ENCODE peak calls at places on chromosomes 2 and 18, in nine cellular contexts. One of them, this sample, is unnamed.

GRCh38 chr2:162919111-162919510 is 80.5 kb upstream of the KCNH7 start:
- DNase-seq in colonic mucosa: no peak
- DNase-seq in breast epithelium: no peak
- DNase-seq in Calu3: no peak
- DNase-seq in HFFc6: no peak
- DNase-seq in kidney: no peak
- DNase-seq in brain microvascular endothelial cell: no peak
- DNase-seq in nephron progenitor cell: no peak
- DNase-seq in pancreas: no peak
- DNase-seq in this sample: no peak

GRCh38 chr2:147630585-147630984 is 214.2 kb upstream of the ACVR2A start:
- DNase-seq in colonic mucosa: peak; percentile 30
- DNase-seq in breast epithelium: no peak
- DNase-seq in Calu3: no peak
- DNase-seq in HFFc6: no peak
- DNase-seq in kidney: no peak
- DNase-seq in brain microvascular endothelial cell: no peak
- DNase-seq in nephron progenitor cell: no peak
- DNase-seq in pancreas: no peak
- DNase-seq in this sample: no peak

GRCh38 chr2:172552547-172553291 is 3.2 kb upstream of the PDK1 start:
- DNase-seq in colonic mucosa: no peak
- DNase-seq in breast epithelium: no peak
- DNase-seq in Calu3: no peak
- DNase-seq in HFFc6: peak; percentile 78
- DNase-seq in kidney: no peak
- DNase-seq in brain microvascular endothelial cell: peak; percentile 93
- DNase-seq in nephron progenitor cell: no peak
- DNase-seq in pancreas: no peak
- DNase-seq in this sample: peak; percentile 79

GRCh38 chr2:63272560-63272959 is 221.9 kb downstream of the OTX1 start:
- DNase-seq in colonic mucosa: no peak
- DNase-seq in breast epithelium: no peak
- DNase-seq in Calu3: no peak
- DNase-seq in HFFc6: no peak
- DNase-seq in kidney: no peak
- DNase-seq in brain microvascular endothelial cell: no peak
- DNase-seq in nephron progenitor cell: no peak
- DNase-seq in pancreas: no peak
- DNase-seq in this sample: no peak

GRCh38 chr2:165440367-165440766 is 29.1 kb upstream of the CSRNP3 start:
- DNase-seq in colonic mucosa: no peak
- DNase-seq in breast epithelium: no peak
- DNase-seq in Calu3: no peak
- DNase-seq in HFFc6: peak; percentile 4
- DNase-seq in kidney: no peak
- DNase-seq in brain microvascular endothelial cell: peak; percentile 72
- DNase-seq in nephron progenitor cell: peak; percentile 8
- DNase-seq in pancreas: no peak
- DNase-seq in this sample: peak; percentile 36

GRCh38 chr2:43542285-43542933 is 53.4 kb downstream of the THADA start:
- DNase-seq in colonic mucosa: no peak
- DNase-seq in breast epithelium: no peak
- DNase-seq in Calu3: no peak
- DNase-seq in HFFc6: peak; percentile 58
- DNase-seq in kidney: no peak
- DNase-seq in brain microvascular endothelial cell: no peak
- DNase-seq in nephron progenitor cell: no peak
- DNase-seq in pancreas: no peak
- DNase-seq in this sample: peak; percentile 66

GRCh38 chr2:15243762-15244161 is 317.4 kb downstream of the NBAS start:
- DNase-seq in colonic mucosa: no peak
- DNase-seq in breast epithelium: no peak
- DNase-seq in Calu3: no peak
- DNase-seq in HFFc6: peak; percentile 18
- DNase-seq in kidney: no peak
- DNase-seq in brain microvascular endothelial cell: peak; percentile 31
- DNase-seq in nephron progenitor cell: no peak
- DNase-seq in pancreas: no peak
- DNase-seq in this sample: peak; percentile 66

GRCh38 chr2:140643761-140644187 is 1487.0 kb downstream of the LRP1B start:
- DNase-seq in colonic mucosa: no peak
- DNase-seq in breast epithelium: no peak
- DNase-seq in Calu3: no peak
- DNase-seq in HFFc6: no peak
- DNase-seq in kidney: no peak
- DNase-seq in brain microvascular endothelial cell: peak; percentile 72
- DNase-seq in nephron progenitor cell: no peak
- DNase-seq in pancreas: no peak
- DNase-seq in this sample: peak; percentile 40

GRCh38 chr2:113234721-113235346 is 43.9 kb downstream of the PAX8 start:
- DNase-seq in colonic mucosa: no peak
- DNase-seq in breast epithelium: no peak
- DNase-seq in Calu3: no peak
- DNase-seq in HFFc6: no peak
- DNase-seq in kidney: no peak
- DNase-seq in brain microvascular endothelial cell: no peak
- DNase-seq in nephron progenitor cell: no peak
- DNase-seq in pancreas: no peak
- DNase-seq in this sample: no peak

GRCh38 chr2:154589514-154589913 is 109.0 kb upstream of the KCNJ3 start:
- DNase-seq in colonic mucosa: no peak
- DNase-seq in breast epithelium: no peak
- DNase-seq in Calu3: no peak
- DNase-seq in HFFc6: no peak
- DNase-seq in kidney: no peak
- DNase-seq in brain microvascular endothelial cell: no peak
- DNase-seq in nephron progenitor cell: no peak
- DNase-seq in pancreas: no peak
- DNase-seq in this sample: no peak

GRCh38 chr2:202307690-202308089 is 42.1 kb downstream of the NOP58 start:
- DNase-seq in colonic mucosa: no peak
- DNase-seq in breast epithelium: no peak
- DNase-seq in Calu3: no peak
- DNase-seq in HFFc6: no peak
- DNase-seq in kidney: no peak
- DNase-seq in brain microvascular endothelial cell: no peak
- DNase-seq in nephron progenitor cell: no peak
- DNase-seq in pancreas: no peak
- DNase-seq in this sample: peak; percentile 33

GRCh38 chr18:22175326-22175725 is 5.9 kb downstream of the GATA6 start:
- DNase-seq in colonic mucosa: peak; percentile 17
- DNase-seq in breast epithelium: no peak
- DNase-seq in Calu3: no peak
- DNase-seq in HFFc6: no peak
- DNase-seq in kidney: no peak
- DNase-seq in brain microvascular endothelial cell: no peak
- DNase-seq in nephron progenitor cell: no peak
- DNase-seq in pancreas: peak; percentile 37
- DNase-seq in this sample: peak; percentile 65

GRCh38 chr2:177165103-177165583 is 47.5 kb upstream of the HNRNPA3 start:
- DNase-seq in colonic mucosa: peak; percentile 59
- DNase-seq in breast epithelium: no peak
- DNase-seq in Calu3: peak; percentile 28
- DNase-seq in HFFc6: no peak
- DNase-seq in kidney: no peak
- DNase-seq in brain microvascular endothelial cell: peak; percentile 46
- DNase-seq in nephron progenitor cell: no peak
- DNase-seq in pancreas: peak; percentile 43
- DNase-seq in this sample: peak; percentile 72

GRCh38 chr2:164574931-164575330 is 46.4 kb downstream of the GRB14 start:
- DNase-seq in colonic mucosa: no peak
- DNase-seq in breast epithelium: no peak
- DNase-seq in Calu3: no peak
- DNase-seq in HFFc6: no peak
- DNase-seq in kidney: no peak
- DNase-seq in brain microvascular endothelial cell: no peak
- DNase-seq in nephron progenitor cell: no peak
- DNase-seq in pancreas: no peak
- DNase-seq in this sample: peak; percentile 36

GRCh38 chr2:199148076-199148845 is 309.5 kb downstream of the SATB2 start:
- DNase-seq in colonic mucosa: no peak
- DNase-seq in breast epithelium: no peak
- DNase-seq in Calu3: no peak
- DNase-seq in HFFc6: no peak
- DNase-seq in kidney: no peak
- DNase-seq in brain microvascular endothelial cell: no peak
- DNase-seq in nephron progenitor cell: no peak
- DNase-seq in pancreas: no peak
- DNase-seq in this sample: no peak

GRCh38 chr2:4715065-4715464 is 977.1 kb upstream of the SOX11 start:
- DNase-seq in colonic mucosa: no peak
- DNase-seq in breast epithelium: no peak
- DNase-seq in Calu3: no peak
- DNase-seq in HFFc6: no peak
- DNase-seq in kidney: no peak
- DNase-seq in brain microvascular endothelial cell: peak; percentile 42
- DNase-seq in nephron progenitor cell: no peak
- DNase-seq in pancreas: no peak
- DNase-seq in this sample: peak; percentile 52
- TF ChIP-seq CTCF in colonic mucosa: no peak
- TF ChIP-seq CTCF in breast epithelium: no peak
- TF ChIP-seq CTCF in Calu3: no peak
- TF ChIP-seq CTCF in HFFc6: no peak
- TF ChIP-seq CTCF in kidney: no peak
- TF ChIP-seq CTCF in brain microvascular endothelial cell: peak; percentile 36
- TF ChIP-seq CTCF in nephron progenitor cell: no peak
- TF ChIP-seq CTCF in pancreas: no peak
- TF ChIP-seq CTCF in this sample: peak; percentile 34

GRCh38 chr2:66121946-66122345 is 313.0 kb upstream of the MEIS1 start:
- DNase-seq in colonic mucosa: no peak
- DNase-seq in breast epithelium: no peak
- DNase-seq in Calu3: no peak
- DNase-seq in HFFc6: no peak
- DNase-seq in kidney: no peak
- DNase-seq in brain microvascular endothelial cell: no peak
- DNase-seq in nephron progenitor cell: no peak
- DNase-seq in pancreas: no peak
- DNase-seq in this sample: no peak
- TF ChIP-seq CTCF in colonic mucosa: no peak
- TF ChIP-seq CTCF in breast epithelium: no peak
- TF ChIP-seq CTCF in Calu3: no peak
- TF ChIP-seq CTCF in HFFc6: no peak
- TF ChIP-seq CTCF in kidney: no peak
- TF ChIP-seq CTCF in brain microvascular endothelial cell: no peak
- TF ChIP-seq CTCF in nephron progenitor cell: no peak
- TF ChIP-seq CTCF in pancreas: no peak
- TF ChIP-seq CTCF in this sample: no peak

GRCh38 chr18:46622999-46623398 is 34.0 kb downstream of the LOXHD1 start:
- DNase-seq in colonic mucosa: no peak
- DNase-seq in breast epithelium: no peak
- DNase-seq in Calu3: no peak
- DNase-seq in HFFc6: peak; percentile 30
- DNase-seq in kidney: no peak
- DNase-seq in brain microvascular endothelial cell: no peak
- DNase-seq in nephron progenitor cell: no peak
- DNase-seq in pancreas: no peak
- DNase-seq in this sample: no peak
- TF ChIP-seq CTCF in colonic mucosa: no peak
- TF ChIP-seq CTCF in breast epithelium: no peak
- TF ChIP-seq CTCF in Calu3: no peak
- TF ChIP-seq CTCF in HFFc6: peak; percentile 45
- TF ChIP-seq CTCF in kidney: no peak
- TF ChIP-seq CTCF in brain microvascular endothelial cell: no peak
- TF ChIP-seq CTCF in nephron progenitor cell: no peak
- TF ChIP-seq CTCF in pancreas: no peak
- TF ChIP-seq CTCF in this sample: no peak

DNA sequence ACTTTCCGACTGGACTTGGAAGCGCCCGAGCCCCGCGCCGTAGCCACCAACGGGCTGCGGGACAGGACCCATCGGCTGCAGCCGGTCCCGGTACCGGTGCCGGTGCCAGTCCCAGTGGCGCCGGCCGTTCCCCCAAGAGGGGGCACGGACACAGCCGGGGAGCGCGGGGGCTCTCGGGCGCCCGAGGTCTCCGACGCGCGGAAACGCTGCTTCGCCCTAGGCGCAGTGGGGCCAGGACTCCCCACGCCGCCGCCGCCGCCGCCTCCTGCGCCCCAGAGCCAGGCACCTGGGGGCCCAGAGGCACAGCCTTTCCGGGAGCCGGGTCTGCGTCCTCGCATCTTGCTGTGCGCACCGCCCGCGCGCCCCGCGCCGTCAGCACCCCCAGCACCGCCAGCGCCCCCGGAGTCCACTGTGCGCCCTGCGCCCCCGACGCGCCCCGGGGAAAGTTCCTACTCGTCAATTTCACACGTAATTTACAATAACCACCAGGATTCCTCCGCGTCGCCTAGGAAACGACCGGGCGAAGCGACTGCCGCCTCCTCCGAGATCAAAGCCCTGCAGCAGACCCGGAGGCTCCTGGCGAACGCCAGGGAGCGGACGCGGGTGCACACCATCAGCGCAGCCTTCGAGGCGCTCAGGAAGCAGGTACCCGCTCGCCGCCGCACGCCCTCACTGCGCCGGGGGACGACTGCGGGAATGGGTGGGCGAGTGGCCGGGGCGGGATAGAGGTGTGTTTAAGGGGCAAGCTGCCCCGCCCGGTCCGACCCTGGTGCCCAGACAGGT is 713 bp downstream of the ATOH8 start:
- DNase-seq in colonic mucosa: no peak
- DNase-seq in breast epithelium: no peak
- DNase-seq in Calu3: peak; percentile 30
- DNase-seq in HFFc6: peak; percentile 66
- DNase-seq in kidney: peak; percentile 85
- DNase-seq in brain microvascular endothelial cell: no peak
- DNase-seq in nephron progenitor cell: peak; percentile 83
- DNase-seq in pancreas: no peak
- DNase-seq in this sample: no peak
- TF ChIP-seq CTCF in colonic mucosa: no peak
- TF ChIP-seq CTCF in breast epithelium: no peak
- TF ChIP-seq CTCF in Calu3: no peak
- TF ChIP-seq CTCF in HFFc6: peak; percentile 58
- TF ChIP-seq CTCF in kidney: no peak
- TF ChIP-seq CTCF in brain microvascular endothelial cell: peak; percentile 34
- TF ChIP-seq CTCF in nephron progenitor cell: no peak
- TF ChIP-seq CTCF in pancreas: no peak
- TF ChIP-seq CTCF in this sample: peak; percentile 7

DNA sequence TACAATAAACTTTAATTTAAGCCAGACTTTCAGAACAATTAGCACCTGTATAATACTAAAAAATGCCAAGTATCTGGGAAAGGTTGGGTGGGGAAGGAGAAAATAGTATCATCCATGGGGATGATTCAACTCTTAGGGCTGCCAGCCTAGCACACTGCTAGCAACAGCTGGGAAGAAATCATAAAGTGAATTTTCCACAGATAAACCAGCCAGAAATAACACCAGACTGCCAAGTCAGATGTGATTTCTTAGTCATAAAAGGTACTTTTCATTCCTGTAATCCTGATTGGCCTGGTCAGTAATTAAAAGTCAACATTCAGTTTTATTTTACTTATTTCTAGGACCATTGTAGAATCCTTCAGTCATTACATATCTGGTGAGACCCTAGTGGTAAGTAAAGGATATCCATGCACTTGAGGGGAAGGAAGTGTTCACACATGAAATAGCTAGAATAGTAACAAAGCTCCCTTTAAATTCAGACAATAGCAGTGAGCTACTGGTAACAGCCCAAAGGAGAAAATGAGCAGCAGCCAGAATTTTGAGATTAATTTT is 59.4 kb downstream of the LIMS1 start:
- DNase-seq in colonic mucosa: no peak
- DNase-seq in breast epithelium: no peak
- DNase-seq in Calu3: no peak
- DNase-seq in HFFc6: peak; percentile 72
- DNase-seq in kidney: no peak
- DNase-seq in brain microvascular endothelial cell: peak; percentile 72
- DNase-seq in nephron progenitor cell: no peak
- DNase-seq in pancreas: no peak
- DNase-seq in this sample: peak; percentile 92
- TF ChIP-seq CTCF in colonic mucosa: no peak
- TF ChIP-seq CTCF in breast epithelium: no peak
- TF ChIP-seq CTCF in Calu3: no peak
- TF ChIP-seq CTCF in HFFc6: peak; percentile 53
- TF ChIP-seq CTCF in kidney: no peak
- TF ChIP-seq CTCF in brain microvascular endothelial cell: peak; percentile 2
- TF ChIP-seq CTCF in nephron progenitor cell: no peak
- TF ChIP-seq CTCF in pancreas: no peak
- TF ChIP-seq CTCF in this sample: peak; percentile 26

This sample was measured in endothelial cell of umbilical vein.